ENCODE peak calls at places on chromosomes 1 and 21, in four cellular contexts. T is GM12878, R is IMR-90, B is K562. U is an unnamed sample. For H3K4me1, the result is how much of the 10 kb centered on the place peaks cover.

GRCh38 chr1:23169727-23170335 is 1.2 kb upstream of the LUZP1 start:
- DNase-seq in T (no peak), R (peak), B (no peak), U (peak)

GRCh38 chr1:31785020-31785946 is 21.1 kb upstream of the ADGRB2 start:
- DNase-seq in T (no peak), B (no peak), R (no peak), U (no peak)

GRCh38 chr1:57741521-57741920 is 317.7 kb upstream of the DAB1 start:
- DNase-seq in B (no peak), T (peak), R (no peak), U (no peak)

GRCh38 chr1:37691497-37692077 is 729 bp upstream of the CDCA8 start:
- DNase-seq in T (no peak), R (peak), B (peak), U (peak)

GRCh38 chr1:194159941-194160340 is 973.5 kb upstream of the B3GALT2 start:
- DNase-seq in T (no peak), B (no peak), R (peak), U (peak)

GRCh38 chr1:18631496-18632217 is 1.0 kb downstream of the PAX7 start:
- DNase-seq in T (no peak), R (no peak), B (no peak), U (no peak)

GRCh38 chr21:20949884-20950283 is 48.3 kb upstream of the NCAM2 start:
- DNase-seq in R (no peak), B (no peak), T (no peak), U (no peak)

GRCh38 chr1:165182975-165183374 is 173.5 kb downstream of the LMX1A start:
- DNase-seq in T (no peak), R (no peak), B (no peak), U (no peak)

GRCh38 chr21:28826569-28826968 is 166.1 kb downstream of the LTN1 start:
- DNase-seq in T (no peak), R (no peak), B (no peak), U (no peak)

GRCh38 chr1:200213392-200213791 is 185.9 kb downstream of the NR5A2 start:
- DNase-seq in B (no peak), R (no peak), T (no peak), U (no peak)

GRCh38 chr1:176904057-176904815 is 260.3 kb downstream of the ASTN1 start:
- DNase-seq in T (no peak), R (no peak), B (no peak), U (no peak)

GRCh38 chr1:204202481-204202880 is 6.2 kb upstream of the KISS1 start:
- DNase-seq in T (no peak), R (no peak), B (no peak), U (no peak)

GRCh38 chr1:224348137-224348536 is 8.5 kb upstream of the CNIH4 start:
- DNase-seq in T (no peak), R (no peak), B (no peak), U (no peak)

GRCh38 chr1:19811206-19811851 is 3.8 kb downstream of the RNF186 start:
- DNase-seq in T (no peak), R (peak), B (peak), U (peak)

GRCh38 chr1:94299627-94300552 is 62.5 kb upstream of the ARHGAP29 start:
- DNase-seq in B (no peak), T (no peak), R (peak), U (peak)

DNA sequence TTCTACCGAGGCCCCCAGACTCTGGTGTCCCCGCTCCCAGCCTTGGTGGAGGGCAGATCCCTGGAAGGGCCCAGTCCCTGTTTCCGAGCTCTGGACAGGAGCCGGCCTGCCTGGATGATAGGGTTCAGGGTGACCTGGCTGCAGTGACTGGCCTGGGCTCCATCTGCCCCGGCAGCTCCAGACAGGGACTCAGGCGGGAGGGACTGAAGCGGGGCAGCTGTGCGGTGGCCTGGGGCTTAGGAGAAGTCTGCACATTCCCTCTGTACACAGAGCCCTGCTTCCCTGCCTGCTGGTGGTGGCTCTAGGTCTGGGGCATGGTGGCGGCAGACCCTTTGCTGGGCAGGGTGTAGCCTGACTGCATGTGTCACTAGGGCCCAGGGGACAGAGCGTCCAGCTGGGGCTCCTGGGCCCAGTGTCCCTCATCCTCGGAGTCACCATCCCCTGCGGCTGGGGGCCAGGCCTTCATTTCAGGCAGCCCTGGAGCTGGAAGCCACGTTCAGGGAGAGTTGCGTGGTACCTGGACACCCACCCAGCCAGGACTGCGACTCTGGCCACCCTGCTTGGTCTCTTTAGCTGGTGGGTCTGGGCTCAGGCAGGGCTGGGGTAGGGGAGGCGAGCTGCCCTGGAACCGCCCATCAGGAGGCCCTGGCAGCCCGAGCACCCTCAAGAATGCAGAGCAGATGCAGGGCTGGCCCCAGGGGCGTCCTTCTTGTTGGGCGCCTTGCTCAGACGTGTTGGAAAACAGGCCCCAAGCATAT is 9.6 kb downstream of the ARHGEF16 start:
- DNase-seq in R (no peak), T (no peak), B (no peak), U (no peak)
- H3K4me1 ChIP-seq in R (under half), T (under half), B (under half), U (under half)

GRCh38 chr1:53592521-53592982 is 133.4 kb downstream of the DMRTB1 start:
- DNase-seq in T (no peak), R (peak), B (no peak), U (no peak)
- TF ChIP-seq FOS in T (no peak), R (no peak), B (no peak), U (no peak)

DNA sequence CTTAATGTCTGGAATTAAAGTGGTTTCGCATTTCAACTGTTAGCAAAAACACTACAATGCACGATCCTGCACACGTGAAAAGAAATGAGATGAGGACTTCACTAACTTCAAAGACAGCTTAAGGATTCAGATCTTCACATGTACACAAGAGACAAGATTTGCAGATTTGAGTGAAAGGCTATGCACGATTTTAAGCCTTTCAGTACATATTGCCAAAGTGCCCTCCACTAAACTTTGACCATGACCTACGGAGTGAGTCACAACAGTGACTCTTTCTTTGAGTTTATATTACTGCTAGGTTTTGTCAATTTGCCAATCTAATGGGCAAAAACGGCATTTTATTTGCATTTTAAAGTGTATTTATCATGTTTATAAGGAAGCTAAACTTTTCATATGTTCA is 41.2 kb upstream of the CR1L start:
- DNase-seq in B (no peak), R (peak), T (no peak), U (peak)
- H2AFZ ChIP-seq in B (peak), R (no peak), T (no peak), U (no peak)

DNA sequence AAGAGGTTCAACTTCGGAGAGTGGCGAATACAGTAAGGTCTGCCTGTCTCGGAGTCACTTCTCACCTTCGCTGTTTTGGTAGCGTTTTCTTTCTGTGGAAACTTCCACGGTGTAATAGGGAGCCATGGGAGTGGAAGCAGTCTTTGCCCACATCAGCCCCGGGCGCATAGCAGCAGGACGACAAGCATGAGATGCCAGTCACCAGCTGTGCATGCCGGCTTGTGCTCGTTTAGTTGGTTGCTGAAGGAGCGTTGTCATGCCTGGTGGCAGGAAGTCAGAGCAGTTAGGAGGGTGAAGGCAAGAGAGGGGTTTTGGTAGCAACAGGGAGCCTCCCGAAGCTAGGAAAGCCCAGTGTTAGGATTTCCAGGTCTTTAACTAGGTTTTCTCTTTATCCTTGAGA is 58.8 kb downstream of the MRPS6 start:
- DNase-seq in R (no peak), T (no peak), B (no peak), U (no peak)
- H3K4me1 ChIP-seq in R (under half), T (under half), B (under half), U (under half)

DNA sequence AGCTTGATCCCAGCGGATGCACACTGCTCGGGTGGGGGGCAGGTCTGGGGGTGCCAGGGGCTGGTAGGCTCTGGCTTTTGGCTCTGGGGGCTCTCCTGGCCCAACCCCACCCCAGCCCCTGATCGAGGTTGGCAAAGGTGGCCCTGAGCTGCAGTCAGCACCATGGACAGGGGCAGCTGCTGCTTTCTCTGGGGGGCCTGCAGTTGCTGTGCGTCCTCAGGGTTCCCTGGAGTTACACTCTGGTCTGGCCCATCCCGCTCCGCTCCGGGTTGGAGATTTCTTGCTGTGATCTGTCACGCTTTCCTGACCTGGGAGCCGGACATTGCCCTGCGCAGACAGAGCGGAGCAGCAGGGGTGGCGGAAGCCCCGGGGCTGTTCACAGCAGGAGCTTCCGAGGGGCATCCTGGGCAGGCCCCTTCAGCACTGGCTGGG is 8.0 kb upstream of the PLCH2 start:
- DNase-seq in B (peak), R (peak), T (no peak), U (peak)
- TF ChIP-seq FOS in B (no peak), R (no peak), T (no peak), U (no peak)

DNA sequence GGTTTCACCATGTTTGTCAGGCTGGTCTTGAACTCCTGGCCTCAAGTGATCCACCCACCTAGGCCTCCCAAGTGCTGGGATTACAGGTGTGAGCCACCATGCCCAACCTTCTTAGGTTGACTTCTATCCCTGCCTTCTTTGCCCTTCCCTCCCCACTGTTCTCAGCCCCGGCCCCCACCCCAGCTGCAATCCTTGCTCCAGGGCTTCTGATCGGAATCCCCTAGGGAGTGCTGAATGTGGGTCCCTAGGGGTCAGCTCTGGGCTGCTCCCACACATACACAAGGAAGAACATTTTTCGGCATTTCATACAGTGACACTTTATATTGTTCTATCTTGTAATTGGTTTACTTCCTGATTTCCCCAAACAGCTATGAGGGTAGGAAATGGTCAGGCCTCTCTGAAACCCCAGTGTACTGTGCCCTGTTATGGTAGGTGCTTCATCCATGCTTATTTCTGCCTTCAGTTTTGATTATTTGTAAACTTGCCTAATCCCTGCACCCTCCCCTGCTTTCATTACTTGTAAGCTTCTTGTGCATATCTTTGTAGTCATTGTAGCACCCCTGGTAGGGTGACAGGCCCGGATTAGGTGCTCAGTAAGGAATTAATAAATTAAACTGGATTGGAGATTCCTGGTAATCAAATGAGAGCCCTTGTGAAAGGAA is 5.8 kb upstream of the SRP9 start:
- DNase-seq in B (no peak), T (no peak), R (no peak), U (no peak)
- H2AFZ ChIP-seq in B (peak), T (no peak), R (peak), U (peak)

GRCh38 chr1:205287723-205288122 is 33.8 kb downstream of the NUAK2 start:
- DNase-seq in B (no peak), T (no peak), R (no peak), U (no peak)
- H3K4me1 ChIP-seq in B (under half), T (half or more), R (under half), U (under half)

U was measured in endothelial cell of umbilical vein.